ENCODE peak calls at places on chromosomes 12 and 14, in six cellular contexts. B is B cell, G is fibroblast of the aortic adventitia, C is MM.1S, P is fibroblast of pulmonary artery, Q is heart right ventricle. M is an unnamed sample.

GRCh38 chr14:67343601-67344230 is 15.9 kb downstream of the ATP6V1D start:
- DNase-seq in B (no peak), G (no peak), C (no peak), P (no peak), Q (no peak), M (no peak)

GRCh38 chr12:116662612-116663144 is 75.2 kb downstream of the SPRING1 start:
- DNase-seq in B (no peak), G (no peak), C (no peak), P (no peak), Q (no peak), M (no peak)

GRCh38 chr12:94621662-94622359 is 28.5 kb downstream of the TMCC3 start:
- DNase-seq in B (peak; percentile 30), G (peak; percentile 32), C (peak; percentile 83), P (peak; percentile 23), Q (no peak), M (peak; percentile 79)

GRCh38 chr14:105933238-105933637 is 406.9 kb downstream of the TMEM121 start:
- DNase-seq in B (no peak), G (no peak), C (no peak), P (no peak), Q (no peak), M (no peak)

GRCh38 chr14:100979780-100980179 is 76.3 kb upstream of the RTL1 start:
- DNase-seq in B (no peak), G (peak; percentile 65), C (no peak), P (peak; percentile 57), Q (no peak), M (no peak)

GRCh38 chr12:124044809-124045321 is 71.8 kb downstream of the ZNF664 start:
- DNase-seq in B (no peak), G (no peak), C (no peak), P (no peak), Q (no peak), M (no peak)

GRCh38 chr12:6460751-6461371 is 9.0 kb downstream of the TAPBPL start:
- DNase-seq in B (no peak), G (no peak), C (peak; percentile 88), P (no peak), Q (no peak), M (no peak)

GRCh38 chr12:70845268-70845667 is 75.3 kb downstream of the PTPRR start:
- DNase-seq in B (no peak), G (no peak), C (no peak), P (no peak), Q (no peak), M (no peak)

GRCh38 chr12:96258451-96258933 is 64.3 kb downstream of the ELK3 start:
- DNase-seq in B (no peak), G (peak; percentile 91), C (no peak), P (peak; percentile 91), Q (peak; percentile 89), M (no peak)

GRCh38 chr14:71062581-71063303 is 155.5 kb downstream of the PCNX1 start:
- DNase-seq in B (no peak), G (no peak), C (no peak), P (peak; percentile 16), Q (no peak), M (no peak)

GRCh38 chr14:71063351-71063750 is 156.1 kb downstream of the PCNX1 start:
- DNase-seq in B (no peak), G (no peak), C (no peak), P (no peak), Q (no peak), M (no peak)

GRCh38 chr14:71060274-71060673 is 153.0 kb downstream of the PCNX1 start:
- DNase-seq in B (no peak), G (no peak), C (no peak), P (no peak), Q (no peak), M (no peak)

GRCh38 chr14:71060795-71061455 is 153.7 kb downstream of the PCNX1 start:
- DNase-seq in B (no peak), G (peak; percentile 58), C (no peak), P (peak; percentile 62), Q (no peak), M (no peak)

DNA sequence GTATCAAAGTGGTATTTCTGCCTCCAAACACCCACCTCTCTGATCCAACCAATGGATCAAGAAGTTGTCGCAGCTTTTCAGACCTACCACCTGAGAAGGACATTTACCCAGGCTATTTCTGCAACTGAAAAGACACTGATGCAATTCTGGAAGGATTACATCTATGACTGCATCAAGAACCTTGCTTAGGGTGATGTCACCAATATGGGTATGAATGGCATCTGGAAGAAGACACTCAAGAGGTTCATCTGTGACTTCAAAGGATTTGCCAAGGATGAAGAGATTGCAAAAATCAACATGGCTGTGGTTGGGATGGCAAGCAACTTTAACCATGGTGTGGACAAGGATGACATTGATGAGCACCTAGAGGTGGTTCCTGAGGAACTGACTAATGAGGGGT is 154.2 kb downstream of the PCNX1 start:
- DNase-seq in B (no peak), G (peak; percentile 24), C (no peak), P (peak; percentile 33), Q (no peak), M (no peak)
- TF ChIP-seq CTCF in B (no peak), G (no peak), C (no peak), P (no peak), Q (no peak), M (no peak)

GRCh38 chr14:74207943-74208342 is 31.3 kb upstream of the VSX2 start:
- DNase-seq in B (no peak), G (no peak), C (no peak), P (peak; percentile 3), Q (no peak), M (no peak)
- TF ChIP-seq CTCF in B (no peak), G (no peak), C (peak; percentile 7), P (peak; percentile 22), Q (no peak), M (peak; percentile 18)

DNA sequence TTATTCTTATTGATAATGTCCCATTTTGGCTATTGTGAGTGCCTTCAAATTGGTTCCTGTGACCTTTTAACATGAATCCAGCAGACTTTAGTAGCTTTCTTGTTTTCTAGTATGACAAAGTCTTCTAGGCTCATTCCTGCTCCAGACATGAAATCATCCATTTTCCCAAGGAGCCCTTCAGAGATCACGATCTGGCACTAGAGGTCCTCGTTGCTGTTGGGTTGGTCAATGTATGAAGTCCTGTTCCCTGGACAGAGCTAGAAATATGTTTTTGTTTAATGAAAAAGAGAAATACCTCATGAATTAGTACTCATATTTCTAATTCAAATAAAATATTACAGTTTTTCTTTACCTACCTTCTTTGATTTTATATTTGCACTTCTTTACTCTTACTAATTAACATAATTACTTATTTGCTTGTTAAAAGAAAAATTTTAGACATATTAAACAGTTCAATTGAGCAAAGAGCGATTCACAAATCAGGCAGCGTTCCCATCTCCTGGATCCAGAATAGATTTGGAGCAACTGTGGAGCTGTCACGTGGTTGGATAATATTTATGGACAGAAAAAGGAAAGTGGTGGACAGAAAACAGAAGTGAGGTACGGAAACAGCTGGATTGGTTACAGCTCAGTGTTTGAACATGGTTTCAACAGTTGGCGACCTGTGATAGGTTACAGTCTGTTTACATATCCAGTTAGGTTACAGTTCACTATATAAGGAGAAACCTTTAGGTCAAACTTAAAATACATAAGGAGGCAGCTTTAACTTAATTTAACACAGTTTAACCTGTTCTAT is 19.8 kb upstream of the FAM234B start:
- DNase-seq in B (no peak), G (peak; percentile 77), C (peak; percentile 54), P (peak; percentile 86), Q (peak; percentile 15), M (no peak)
- TF ChIP-seq CTCF in B (no peak), G (peak; percentile 57), C (peak; percentile 59), P (peak; percentile 78), Q (peak; percentile 18), M (peak; percentile 53)

DNA sequence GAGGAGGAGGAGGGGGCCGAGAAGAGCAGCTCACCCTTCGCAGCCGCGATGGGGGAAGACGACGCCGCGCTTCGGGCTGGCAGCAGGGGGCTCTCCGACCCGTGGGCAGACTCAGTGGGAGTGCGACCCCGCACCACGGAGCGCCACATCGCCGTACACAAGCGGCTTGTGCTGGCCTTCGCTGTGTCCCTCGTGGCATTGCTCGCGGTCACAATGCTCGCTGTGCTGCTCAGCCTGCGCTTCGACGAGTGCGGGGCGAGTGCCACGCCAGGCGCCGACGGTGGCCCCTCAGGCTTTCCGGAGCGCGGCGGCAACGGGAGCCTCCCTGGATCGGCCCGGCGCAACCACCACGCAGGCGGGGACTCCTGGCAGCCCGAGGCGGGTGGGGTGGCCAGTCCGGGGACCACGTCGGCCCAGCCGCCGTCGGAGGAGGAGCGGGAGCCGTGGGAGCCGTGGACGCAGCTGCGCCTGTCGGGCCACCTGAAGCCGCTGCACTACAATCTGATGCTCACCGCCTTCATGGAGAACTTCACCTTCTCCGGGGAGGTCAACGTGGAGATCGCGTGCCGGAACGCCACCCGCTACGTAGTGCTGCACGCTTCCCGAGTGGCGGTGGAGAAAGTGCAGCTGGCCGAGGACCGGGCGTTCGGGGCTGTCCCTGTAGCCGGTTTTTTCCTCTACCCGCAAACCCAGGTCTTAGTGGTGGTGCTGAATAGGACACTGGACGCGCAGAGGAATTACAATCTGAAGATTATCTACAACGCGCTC is 745 bp downstream of the TRHDE start:
- DNase-seq in B (peak; percentile 25), G (no peak), C (no peak), P (peak; percentile 4), Q (no peak), M (peak; percentile 46)
- TF ChIP-seq CTCF in B (no peak), G (no peak), C (no peak), P (no peak), Q (no peak), M (no peak)

GRCh38 chr12:67630373-67631088 is 18.0 kb upstream of the DYRK2 start:
- DNase-seq in B (peak; percentile 66), G (no peak), C (peak; percentile 87), P (peak; percentile 17), Q (no peak), M (no peak)
- TF ChIP-seq CTCF in B (no peak), G (no peak), C (peak; percentile 30), P (no peak), Q (no peak), M (no peak)

DNA sequence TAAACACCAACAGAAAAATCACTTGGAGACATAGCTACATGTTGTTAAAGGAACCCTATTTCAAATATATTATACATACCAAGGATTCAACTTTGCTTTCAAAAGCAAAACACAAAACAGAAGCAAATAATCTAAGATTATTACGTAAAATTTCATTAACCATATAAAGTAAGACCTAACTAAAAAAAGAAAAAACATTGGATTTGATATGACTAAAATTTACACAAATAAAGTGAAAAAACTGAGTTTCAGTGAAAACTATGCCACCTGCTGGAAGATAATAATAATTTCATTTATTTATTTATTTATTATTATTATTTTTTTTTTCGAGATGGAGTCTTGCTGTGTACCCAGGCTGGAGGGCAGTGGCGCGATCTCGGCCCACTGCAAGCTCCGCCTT is 45.2 kb downstream of the WDHD1 start:
- DNase-seq in B (no peak), G (peak; percentile 50), C (no peak), P (peak; percentile 44), Q (no peak), M (no peak)
- TF ChIP-seq CTCF in B (peak; percentile 68), G (no peak), C (no peak), P (peak; percentile 8), Q (no peak), M (no peak)

M was measured in GM13977.